ENCODE peak calls at places on chromosomes 13 and 19, in five cellular contexts. C is lower lobe of right lung, I is foreskin fibroblast, B is transverse colon, D is uterus. Z is an unnamed sample.

GRCh38 chr13:101258071-101258470 is 158.2 kb downstream of the NALCN start:
- DNase-seq in B (no peak), C (no peak), I (peak; percentile 91), D (no peak), Z (peak; percentile 70)

GRCh38 chr19:51719251-51719901 is 4.4 kb downstream of the HAS1 start:
- DNase-seq in D (no peak), B (no peak), I (no peak), C (no peak), Z (no peak)

GRCh38 chr13:19586904-19587634 is 25.7 kb upstream of the TPTE2 start:
- DNase-seq in I (peak; percentile 52), D (no peak), B (peak; percentile 55), C (peak; percentile 55), Z (no peak)

GRCh38 chr13:53042897-53043296 is 14.3 kb downstream of the OLFM4 start:
- DNase-seq in B (no peak), C (no peak), D (no peak), I (no peak), Z (no peak)

GRCh38 chr13:83732755-83733154 is 149.5 kb downstream of the SLITRK1 start:
- DNase-seq in B (no peak), D (no peak), I (no peak), C (no peak), Z (no peak)

GRCh38 chr19:54138777-54139256 is 1.3 kb downstream of the CNOT3 start:
- DNase-seq in C (no peak), B (no peak), D (no peak), I (peak; percentile 36), Z (no peak)

GRCh38 chr13:98626298-98626940 is 49.5 kb upstream of the STK24 start:
- DNase-seq in C (no peak), I (peak; percentile 53), B (no peak), D (no peak), Z (no peak)

GRCh38 chr19:15253076-15253475 is 20.8 kb upstream of the EPHX3 start:
- DNase-seq in D (no peak), B (no peak), C (no peak), I (no peak), Z (no peak)

GRCh38 chr19:10566658-10567410 is 1.0 kb upstream of the KRI1 start:
- DNase-seq in I (no peak), D (no peak), C (no peak), B (peak; percentile 41), Z (no peak)

GRCh38 chr13:43239441-43239840 is 216.1 kb downstream of the DNAJC15 start:
- DNase-seq in C (no peak), B (no peak), D (no peak), I (peak; percentile 79), Z (no peak)

GRCh38 chr13:36432106-36432544 is at the start of gene CCNA1:
- DNase-seq in D (peak; percentile 42), B (no peak), C (peak; percentile 58), I (peak; percentile 58), Z (peak; percentile 44)

GRCh38 chr13:113169277-113170272 is 11.1 kb downstream of the PROZ start:
- DNase-seq in D (no peak), I (no peak), B (no peak), C (no peak), Z (no peak)

GRCh38 chr13:49082653-49083536 is 107.2 kb downstream of the FNDC3A start:
- DNase-seq in C (no peak), I (peak; percentile 90), D (no peak), B (no peak), Z (peak; percentile 89)

GRCh38 chr13:112724788-112725345 is 35.0 kb downstream of the ATP11A start:
- DNase-seq in I (no peak), C (no peak), B (no peak), D (no peak), Z (no peak)

GRCh38 chr13:106533940-106534843 is 1.3 kb downstream of the EFNB2 start:
- DNase-seq in C (peak; percentile 75), I (peak; percentile 88), B (peak; percentile 63), D (peak; percentile 47), Z (peak; percentile 69)

GRCh38 chr19:54631489-54631888 is 1.2 kb downstream of the LILRB1 start:
- DNase-seq in C (no peak), D (no peak), B (no peak), I (no peak), Z (no peak)

GRCh38 chr19:51337141-51337860 is 4.6 kb downstream of the VSIG10L start:
- DNase-seq in D (no peak), C (no peak), I (no peak), B (no peak), Z (no peak)

GRCh38 chr13:38763446-38764381 is 76.8 kb downstream of the FREM2 start:
- DNase-seq in C (no peak), D (no peak), B (no peak), I (peak; percentile 3), Z (peak; percentile 60)

GRCh38 chr13:59345316-59345715 is 818.4 kb downstream of the DIAPH3 start:
- DNase-seq in B (peak; percentile 21), I (no peak), C (no peak), D (peak; percentile 15), Z (peak; percentile 94)

GRCh38 chr13:51291341-51291740 is 48.1 kb upstream of the SERPINE3 start:
- DNase-seq in D (no peak), B (no peak), I (peak; percentile 39), C (no peak), Z (no peak)

GRCh38 chr19:6185093-6185824 is 49.8 kb downstream of the ACSBG2 start:
- DNase-seq in D (no peak), C (no peak), B (no peak), I (no peak), Z (no peak)

GRCh38 chr13:109370486-109370885 is 415.9 kb downstream of the IRS2 start:
- DNase-seq in C (no peak), D (no peak), B (no peak), I (no peak), Z (no peak)

GRCh38 chr19:38274734-38275133 is 10.4 kb downstream of the SPINT2 start:
- DNase-seq in B (peak; percentile 52), I (no peak), D (no peak), C (no peak), Z (no peak)

GRCh38 chr19:41354343-41354974 is 737 bp upstream of the TGFB1 start:
- DNase-seq in D (peak; percentile 28), I (no peak), C (no peak), B (no peak), Z (no peak)

GRCh38 chr19:8478605-8479004 is 23.8 kb downstream of the PRAM1 start:
- DNase-seq in I (no peak), D (no peak), C (no peak), B (no peak), Z (no peak)

GRCh38 chr19:10568444-10568825 is 344 bp downstream of the CDKN2D start:
- DNase-seq in D (no peak), C (peak; percentile 73), B (peak; percentile 63), I (peak; percentile 57), Z (no peak)

GRCh38 chr19:3121396-3121795 is 14.4 kb upstream of the GNA15 start:
- DNase-seq in B (no peak), D (no peak), C (no peak), I (no peak), Z (no peak)

GRCh38 chr13:59846845-59847620 is 316.7 kb downstream of the DIAPH3 start:
- DNase-seq in B (no peak), D (no peak), C (no peak), I (no peak), Z (no peak)

GRCh38 chr19:38003427-38004099 is 96.6 kb downstream of the SIPA1L3 start:
- DNase-seq in B (peak; percentile 54), D (peak; percentile 55), C (peak; percentile 80), I (peak; percentile 97), Z (peak; percentile 89)

DNA sequence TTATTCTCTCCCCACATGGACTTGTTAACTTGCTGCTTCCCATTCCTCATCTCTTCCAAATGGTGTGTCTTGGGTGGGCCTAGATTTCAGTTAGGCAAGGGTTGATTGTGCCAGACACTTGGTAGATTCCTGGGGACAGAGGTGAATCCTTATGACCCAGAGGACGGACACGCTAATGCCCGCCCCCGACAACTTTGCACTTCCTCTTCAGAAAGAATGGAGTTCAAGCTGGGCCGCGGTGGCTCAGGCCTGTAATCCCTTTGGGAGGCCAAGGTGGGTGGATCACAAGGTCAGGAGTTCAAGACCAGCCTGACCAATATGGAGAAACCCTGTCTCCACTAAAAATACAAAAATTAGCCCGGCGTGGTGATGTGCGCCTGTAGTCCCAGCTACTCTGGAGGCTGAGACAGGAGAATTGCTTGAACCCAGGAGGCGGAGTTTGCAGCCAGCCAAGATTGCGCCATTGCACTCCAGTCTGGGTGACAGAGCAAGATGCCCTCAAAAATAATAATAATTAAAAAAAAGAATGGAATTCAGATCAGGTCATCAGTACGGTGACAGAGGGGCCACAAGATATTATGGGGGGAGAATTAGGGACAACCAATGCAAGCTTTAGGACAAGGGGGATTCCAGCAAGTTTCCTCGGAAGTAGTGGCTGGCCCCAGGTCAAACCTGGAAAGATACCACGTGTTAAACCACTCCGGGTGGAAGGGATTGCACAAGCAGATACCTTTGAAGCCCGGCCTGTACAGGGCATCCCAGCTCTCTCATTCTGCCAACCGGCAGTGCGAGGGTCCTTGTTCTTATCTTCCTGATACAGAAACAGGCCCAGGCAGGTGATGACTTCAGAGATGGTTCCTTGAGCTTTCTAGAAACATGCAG is 2.7 kb downstream of the MYO9B start:
- DNase-seq in B (no peak), D (no peak), I (no peak), C (peak; percentile 82), Z (no peak)
- H3K4me3 ChIP-seq in B (no peak overlapping the region), D (no peak overlapping the region), I (peak overlapping the region; percentile 10), C (peak overlapping the region; percentile 76), Z (peak overlapping the region; percentile 62)

GRCh38 chr19:43638991-43639494 is 607 bp downstream of the CADM4 start:
- DNase-seq in I (no peak), B (no peak), C (no peak), D (no peak), Z (no peak)
- H3K4me3 ChIP-seq in I (no peak overlapping the region), B (peak overlapping the region; percentile 18), C (peak overlapping the region; percentile 37), D (peak overlapping the region; percentile 52), Z (peak overlapping the region; percentile 12)

DNA sequence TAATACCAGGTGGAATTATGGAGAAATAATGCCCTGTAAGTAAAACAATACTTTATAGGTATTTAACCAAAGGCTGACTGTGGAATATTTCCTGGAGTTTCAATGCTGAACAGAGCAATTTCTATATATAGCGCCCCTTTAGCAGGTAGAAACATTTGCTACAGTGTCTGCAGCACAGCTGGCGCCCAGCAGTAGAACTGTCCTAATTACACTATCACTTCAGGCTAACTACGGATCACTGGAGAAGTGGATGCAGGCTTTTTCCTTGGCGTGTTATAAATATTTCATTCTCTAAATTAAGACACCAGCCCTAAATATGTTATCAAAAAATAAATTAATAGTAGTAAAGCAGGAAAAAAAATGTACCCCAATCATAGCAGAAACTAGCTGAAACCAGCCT is 3.1 kb downstream of the SHISA2 start:
- DNase-seq in D (no peak), C (no peak), B (no peak), I (no peak), Z (no peak)
- H3K4me3 ChIP-seq in D (no peak overlapping the region), C (peak overlapping the region; percentile 58), B (no peak overlapping the region), I (no peak overlapping the region), Z (no peak overlapping the region)

GRCh38 chr19:13095934-13096890 is 6.4 kb downstream of the LYL1 start:
- DNase-seq in I (no peak), C (no peak), B (no peak), D (peak; percentile 51), Z (no peak)

GRCh38 chr19:13093407-13094284 is 9.0 kb downstream of the LYL1 start:
- DNase-seq in B (peak; percentile 86), I (peak; percentile 88), C (peak; percentile 90), D (peak; percentile 85), Z (peak; percentile 87)

GRCh38 chr19:13095393-13095784 is 7.3 kb downstream of the LYL1 start:
- DNase-seq in D (no peak), I (no peak), B (no peak), C (no peak), Z (no peak)

GRCh38 chr19:13094285-13094595 is 8.4 kb downstream of the LYL1 start:
- DNase-seq in C (no peak), B (no peak), I (no peak), D (peak; percentile 46), Z (no peak)

GRCh38 chr19:13094771-13095392 is 7.8 kb downstream of the LYL1 start:
- DNase-seq in B (no peak), I (no peak), C (no peak), D (no peak), Z (no peak)
- H3K4me3 ChIP-seq in B (no peak overlapping the region), I (no peak overlapping the region), C (peak overlapping the region; percentile 57), D (no peak overlapping the region), Z (no peak overlapping the region)

Z was measured in fibroblast of pulmonary artery.